ENCODE peak calls at places on chromosomes 11 and 22, in four cellular contexts. U is suprapubic skin, K is HepG2, I is tibial nerve. V is an unnamed sample.

GRCh38 chr11:118358071-118358470 is 1.3 kb upstream of the UBE4A start:
- DNase-seq in U (no peak), K (no peak), I (no peak), V (no peak)

GRCh38 chr22:35476341-35476740 is 64.3 kb upstream of the RASD2 start:
- DNase-seq in U (no peak), K (no peak), I (no peak), V (no peak)

GRCh38 chr11:61114913-61115312 is 12.6 kb downstream of the CD5 start:
- DNase-seq in U (no peak), K (no peak), I (no peak), V (no peak)

GRCh38 chr11:2975594-2975993 is 16.5 kb downstream of the NAP1L4 start:
- DNase-seq in U (no peak), K (peak), I (no peak), V (peak)

GRCh38 chr11:94519478-94520084 is 7.3 kb downstream of the C11orf97 start:
- DNase-seq in U (no peak), K (no peak), I (peak), V (no peak)

GRCh38 chr11:80980221-80980620 is 1539.4 kb upstream of the TENM4 start:
- DNase-seq in U (no peak), K (no peak), I (no peak), V (no peak)

GRCh38 chr11:132969892-132970291 is 562.4 kb downstream of the OPCML start:
- DNase-seq in U (no peak), K (peak), I (no peak), V (no peak)

GRCh38 chr22:37263966-37264887 is 18.1 kb upstream of the CYTH4 start:
- DNase-seq in U (no peak), K (no peak), I (no peak), V (no peak)

GRCh38 chr22:43972931-43973330 is 17.7 kb downstream of the SAMM50 start:
- DNase-seq in U (no peak), K (no peak), I (no peak), V (no peak)

GRCh38 chr22:43203471-43203981 is 16.6 kb upstream of the TTLL12 start:
- DNase-seq in U (no peak), K (no peak), I (no peak), V (no peak)

GRCh38 chr22:43867839-43868652 is 5.7 kb upstream of the SULT4A1 start:
- DNase-seq in U (peak), K (no peak), I (peak), V (peak)

GRCh38 chr22:29587938-29588699 is 7.2 kb upstream of the NIPSNAP1 start:
- DNase-seq in U (no peak), K (peak), I (no peak), V (peak)

GRCh38 chr22:40687706-40688105 is 8.4 kb downstream of the MCHR1 start:
- DNase-seq in U (no peak), K (no peak), I (no peak), V (no peak)

GRCh38 chr11:19625438-19625837 is 87.2 kb upstream of the NAV2 start:
- DNase-seq in U (no peak), K (no peak), I (no peak), V (no peak)

GRCh38 chr11:19632435-19632834 is 80.2 kb upstream of the NAV2 start:
- DNase-seq in U (no peak), K (no peak), I (no peak), V (no peak)

GRCh38 chr11:19627566-19627965 is 85.1 kb upstream of the NAV2 start:
- DNase-seq in U (no peak), K (no peak), I (no peak), V (no peak)

GRCh38 chr11:19631657-19632325 is 80.8 kb upstream of the NAV2 start:
- DNase-seq in U (no peak), K (no peak), I (no peak), V (no peak)

DNA sequence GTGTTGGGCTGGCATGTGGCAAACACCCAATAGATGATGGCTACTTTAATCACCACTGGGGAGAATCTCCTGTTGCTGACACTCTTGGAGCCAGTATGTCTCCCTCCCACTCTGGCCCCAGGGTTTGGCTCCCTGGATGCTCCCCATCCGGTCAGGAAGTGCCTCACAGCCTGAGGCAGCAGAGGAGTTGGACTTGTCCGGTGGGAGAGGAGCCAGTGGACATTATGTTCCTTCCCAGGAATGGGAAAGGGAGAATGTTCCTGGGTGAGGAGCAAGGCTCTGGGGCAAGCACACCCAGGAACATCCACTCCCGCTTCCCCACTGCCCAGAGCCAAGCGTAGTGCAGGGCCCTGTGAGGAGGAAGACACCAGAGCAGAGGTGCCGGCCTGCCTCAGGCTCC is 84.6 kb upstream of the NAV2 start:
- DNase-seq in U (peak), K (no peak), I (peak), V (peak)
- TF ChIP-seq POLR2A in U (no peak), K (no peak), I (no peak), V (no peak)

DNA sequence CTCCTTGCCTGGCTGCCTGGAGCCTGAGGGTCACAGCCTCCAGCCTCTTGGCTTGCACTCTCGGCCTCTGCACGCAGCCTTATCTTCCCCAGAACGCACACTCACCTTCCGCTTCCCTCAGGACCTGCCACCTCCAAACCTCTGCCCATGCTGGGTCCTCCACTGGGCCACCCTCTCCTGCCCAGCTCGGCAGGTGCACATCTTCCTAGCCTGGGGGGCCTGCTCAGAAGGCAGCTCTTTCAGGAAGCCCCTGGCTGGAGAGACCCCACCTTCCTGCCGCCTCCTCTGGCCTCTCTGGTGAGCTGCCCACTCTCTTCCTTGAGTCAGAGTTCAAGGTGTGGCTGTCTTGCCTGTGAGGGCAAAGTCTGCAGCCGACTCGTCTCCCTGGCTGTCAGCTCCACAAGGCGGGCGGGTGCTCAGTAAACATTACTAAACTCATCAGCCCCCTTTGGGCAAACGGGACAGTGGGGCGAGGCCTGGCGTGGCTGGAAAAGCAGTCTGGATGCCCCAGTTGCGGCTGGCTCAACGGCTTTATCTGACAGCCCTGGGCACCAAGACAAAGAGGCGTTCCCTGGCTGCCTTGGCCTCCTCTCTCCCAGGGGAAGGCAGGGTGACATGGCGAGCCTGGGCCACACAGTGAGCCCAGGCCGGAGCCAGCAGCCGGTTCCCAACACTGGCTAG is 1.7 kb upstream of the LINC01488 start:
- DNase-seq in U (no peak), K (no peak), I (no peak), V (no peak)
- TF ChIP-seq POLR2A in U (no peak), K (no peak), I (no peak), V (no peak)

GRCh38 chr22:38755911-38756532 is at the start of gene SUN2:
- DNase-seq in U (peak), K (peak), I (peak), V (peak)
- TF ChIP-seq POLR2A in U (no peak), K (no peak), I (peak), V (peak)

GRCh38 chr11:67401495-67402191 is at the start of gene PPP1CA:
- DNase-seq in U (peak), K (peak), I (peak), V (peak)
- TF ChIP-seq POLR2A in U (peak), K (peak), I (peak), V (peak)

GRCh38 chr22:24985824-24986214 is 33.3 kb downstream of the KIAA1671 start:
- DNase-seq in U (no peak), K (peak), I (no peak), V (no peak)
- TF ChIP-seq POLR2A in U (no peak), K (no peak), I (no peak), V (no peak)

GRCh38 chr11:111449158-111449557 is 63.0 kb downstream of the BTG4 start:
- DNase-seq in U (no peak), K (no peak), I (no peak), V (no peak)
- TF ChIP-seq POLR2A in U (no peak), K (no peak), I (no peak), V (no peak)

DNA sequence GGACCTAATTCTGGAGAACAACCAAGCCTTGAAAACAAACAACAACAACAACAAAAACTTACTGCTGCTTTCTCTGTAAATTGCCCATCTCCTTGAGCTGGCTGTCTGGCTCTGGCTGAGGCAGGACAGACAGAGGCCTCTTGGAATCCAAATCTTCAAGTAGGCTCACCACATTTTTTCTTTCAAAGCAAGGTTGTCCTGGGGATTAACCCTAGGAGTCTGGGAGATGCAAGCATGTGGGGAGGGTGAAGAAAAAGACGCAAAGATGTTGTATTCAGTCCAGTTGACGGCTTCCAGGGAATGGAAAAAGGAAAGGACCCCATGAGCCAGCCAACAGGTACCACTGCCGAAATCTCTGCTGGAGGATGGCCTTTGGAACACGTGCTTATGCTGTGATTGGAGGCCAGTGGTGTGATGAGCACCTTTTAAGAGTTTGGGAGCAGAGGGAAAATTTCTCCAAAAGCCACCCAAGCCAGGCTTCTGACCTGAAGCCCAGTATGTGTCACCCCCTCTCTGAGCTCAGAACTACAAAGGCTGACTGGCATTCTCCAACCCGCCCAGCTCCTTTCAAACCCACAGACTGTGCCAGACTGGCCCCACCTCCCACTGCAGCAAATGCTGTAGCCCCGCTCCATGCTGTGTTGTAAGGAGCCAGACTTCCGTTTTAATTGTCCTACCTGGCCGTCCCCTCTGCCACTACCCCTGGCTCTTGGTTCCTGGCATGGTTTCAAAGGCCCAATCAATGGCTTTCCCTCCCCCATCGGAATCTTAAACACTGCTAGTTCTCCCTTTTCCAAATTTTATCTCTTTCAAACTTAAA is 10.8 kb downstream of the BLID start:
- DNase-seq in U (no peak), K (no peak), I (no peak), V (no peak)
- TF ChIP-seq POLR2A in U (no peak), K (no peak), I (no peak), V (no peak)

GRCh38 chr22:49637255-49637760 is 190.4 kb downstream of the BRD1 start:
- DNase-seq in U (no peak), K (no peak), I (no peak), V (no peak)
- TF ChIP-seq POLR2A in U (no peak), K (no peak), I (no peak), V (no peak)

V was measured in H54.